ENCODE peak calls at places on chromosomes 1 and 21, in eight cellular contexts. B, I, D, W, K, V, E and S are unnamed samples.

GRCh38 chr1:248361111-248361715 is at the start of gene OR2T4:
- DNase-seq in W (no peak), I (no peak), B (no peak), K (no peak), D (no peak), V (no peak), E (no peak), S (no peak)

GRCh38 chr1:63326106-63326472 is 3.7 kb downstream of the FOXD3 start:
- DNase-seq in W (no peak), V (no peak), E (no peak), I (no peak), K (no peak), B (no peak), D (no peak), S (no peak)

GRCh38 chr1:21933397-21934248 is 3.5 kb downstream of the HSPG2 start:
- DNase-seq in E (peak), K (no peak), W (peak), I (peak), B (peak), V (peak), D (no peak), S (no peak)

GRCh38 chr1:84387480-84388163 is 10.7 kb upstream of the DNASE2B start:
- DNase-seq in B (no peak), V (no peak), K (no peak), D (no peak), I (peak), E (no peak), W (no peak), S (no peak)

GRCh38 chr1:201624741-201625646 is 86.1 kb downstream of the NAV1 start:
- DNase-seq in V (no peak), I (peak), B (peak), E (no peak), W (no peak), K (no peak), D (no peak), S (no peak)

GRCh38 chr1:2554621-2555387 is 1.4 kb upstream of the TNFRSF14 start:
- DNase-seq in B (no peak), E (peak), D (peak), K (no peak), W (no peak), I (peak), V (no peak), S (no peak)

GRCh38 chr1:218874313-218874712 is 299.4 kb upstream of the LYPLAL1 start:
- DNase-seq in W (no peak), E (no peak), I (peak), K (no peak), V (no peak), B (peak), D (no peak), S (no peak)

GRCh38 chr1:1357871-1358432 is 403 bp downstream of the MXRA8 start:
- DNase-seq in E (no peak), W (peak), V (no peak), K (no peak), I (no peak), D (no peak), B (peak), S (no peak)

GRCh38 chr1:85495556-85495955 is 30.6 kb upstream of the DDAH1 start:
- DNase-seq in W (no peak), E (peak), I (peak), K (no peak), D (no peak), B (no peak), V (peak), S (no peak)

GRCh38 chr21:44925027-44925755 is 4.5 kb upstream of the ITGB2 start:
- DNase-seq in W (no peak), B (peak), I (peak), V (peak), K (no peak), E (no peak), D (no peak), S (no peak)

GRCh38 chr1:64894438-64895196 is 71.7 kb downstream of the JAK1 start:
- DNase-seq in W (no peak), D (no peak), E (no peak), B (no peak), K (no peak), V (no peak), I (peak), S (no peak)

GRCh38 chr1:30358510-30358909 is 364.9 kb downstream of the MATN1 start:
- DNase-seq in D (no peak), I (no peak), K (no peak), V (no peak), B (no peak), W (no peak), E (no peak), S (no peak)

GRCh38 chr1:171642197-171642596 is 10.3 kb downstream of the MYOC start:
- DNase-seq in V (no peak), K (no peak), D (no peak), W (no peak), B (no peak), E (no peak), I (no peak), S (no peak)

GRCh38 chr1:45945426-45945825 is 142.0 kb downstream of the MAST2 start:
- DNase-seq in W (no peak), B (peak), I (peak), V (no peak), D (no peak), K (no peak), E (no peak), S (no peak)

GRCh38 chr1:17919525-17920439 is 164.6 kb downstream of the ACTL8 start:
- DNase-seq in V (no peak), I (peak), D (no peak), B (peak), E (no peak), W (no peak), K (no peak), S (peak)

GRCh38 chr1:43821471-43821870 is 112.1 kb upstream of the ARTN start:
- DNase-seq in B (no peak), I (peak), V (no peak), W (no peak), E (no peak), K (no peak), D (no peak), S (no peak)

GRCh38 chr21:45054162-45054926 is 20.0 kb upstream of the ADARB1 start:
- DNase-seq in W (no peak), E (no peak), I (no peak), B (no peak), D (no peak), K (no peak), V (no peak), S (no peak)

GRCh38 chr1:197080323-197080722 is 13.3 kb upstream of the F13B start:
- DNase-seq in E (no peak), W (no peak), D (no peak), K (no peak), V (no peak), I (no peak), B (no peak), S (no peak)

GRCh38 chr1:182664281-182664680 is 20.1 kb downstream of the RGS8 start:
- DNase-seq in I (no peak), V (no peak), D (no peak), E (no peak), K (no peak), W (no peak), B (no peak), S (no peak)

GRCh38 chr1:148318123-148318899 is 164.8 kb downstream of the PPIAL4G start:
- DNase-seq in K (no peak), B (peak), V (peak), W (peak), I (no peak), D (peak), E (peak), S (no peak)
- H3K4me3 ChIP-seq in K (peak), B (no peak), V (peak), W (peak), I (no peak), D (peak), E (no peak), S (no peak)

DNA sequence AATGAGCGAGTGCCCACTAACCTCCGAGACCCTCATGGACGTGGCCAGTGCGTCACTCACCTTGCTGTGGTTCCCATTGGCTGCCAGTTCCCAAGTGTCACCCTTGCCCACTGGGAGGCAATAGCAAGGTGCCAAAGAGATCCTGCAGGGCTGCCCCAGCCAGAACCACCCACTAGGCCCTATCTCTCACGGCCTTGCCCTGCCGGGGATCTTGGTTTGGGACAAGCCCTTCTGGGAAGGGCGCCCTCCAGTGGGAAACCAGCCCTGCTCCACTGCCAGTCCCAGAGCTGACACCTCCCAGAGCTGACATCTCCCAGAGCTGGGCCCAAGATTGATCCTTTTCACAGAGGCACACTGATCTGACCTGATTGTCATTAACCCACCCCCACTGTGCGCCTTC is 2.1 kb upstream of the SELENON start:
- DNase-seq in K (no peak), B (peak), W (peak), V (no peak), E (no peak), I (peak), D (no peak), S (no peak)
- TF ChIP-seq CTCF in K (no peak), B (peak), W (peak), V (peak), E (peak), I (peak), D (no peak), S (peak)

GRCh38 chr1:20250346-20250989 is 40.2 kb upstream of the VWA5B1 start:
- DNase-seq in V (no peak), B (peak), E (peak), K (no peak), I (peak), D (no peak), W (peak), S (no peak)
- H3K4me3 ChIP-seq in V (no peak), B (no peak), E (no peak), K (no peak), I (peak), D (no peak), W (no peak), S (no peak)

DNA sequence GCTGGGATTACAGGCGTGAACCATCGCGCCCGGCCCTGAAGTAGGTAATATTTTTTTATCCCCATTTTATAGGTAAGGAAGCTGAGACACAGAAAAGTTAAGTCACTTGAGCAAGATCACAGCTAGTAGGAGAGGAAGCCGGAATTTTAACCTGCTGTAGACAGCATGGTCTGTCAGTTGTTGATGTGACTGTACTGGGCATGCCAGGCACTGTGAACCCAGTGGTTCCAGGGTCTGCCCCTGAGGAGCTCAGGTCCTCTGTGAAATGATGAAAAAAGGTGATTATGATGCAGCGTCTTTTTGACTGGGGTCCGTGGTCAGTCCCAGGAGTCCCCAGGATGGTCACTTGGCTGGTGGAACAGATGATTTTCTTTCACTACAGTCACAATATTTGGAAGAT is 16.7 kb upstream of the FABP3 start:
- DNase-seq in E (no peak), V (no peak), W (no peak), D (no peak), K (no peak), B (no peak), I (no peak), S (no peak)
- TF ChIP-seq CTCF in E (no peak), V (no peak), W (no peak), D (no peak), K (no peak), B (no peak), I (no peak), S (no peak)

GRCh38 chr1:25096307-25097150 is 135.8 kb downstream of the SYF2 start:
- DNase-seq in E (no peak), K (no peak), I (no peak), B (no peak), V (no peak), W (no peak), D (no peak), S (no peak)

GRCh38 chr1:25100151-25100841 is 132.0 kb downstream of the SYF2 start:
- DNase-seq in V (no peak), K (no peak), E (no peak), W (no peak), B (no peak), D (no peak), I (no peak), S (no peak)

GRCh38 chr1:25099343-25099951 is 132.9 kb downstream of the SYF2 start:
- DNase-seq in D (peak), W (no peak), E (peak), I (no peak), K (no peak), V (no peak), B (no peak), S (no peak)

GRCh38 chr1:25095635-25096200 is 136.6 kb downstream of the SYF2 start:
- DNase-seq in D (peak), B (no peak), W (no peak), I (no peak), E (no peak), K (no peak), V (no peak), S (no peak)

GRCh38 chr1:25098717-25099116 is 133.6 kb downstream of the SYF2 start:
- DNase-seq in V (no peak), B (no peak), K (no peak), W (no peak), I (no peak), E (no peak), D (no peak), S (no peak)
- H3K4me3 ChIP-seq in V (no peak), B (no peak), K (no peak), W (no peak), I (no peak), E (no peak), D (peak), S (no peak)

GRCh38 chr1:109567823-109568222 is 19.4 kb downstream of the GNAI3 start:
- DNase-seq in D (no peak), I (no peak), E (no peak), B (no peak), V (no peak), K (no peak), W (no peak), S (no peak)
- TF ChIP-seq CTCF in D (no peak), I (no peak), E (no peak), B (no peak), V (no peak), K (no peak), W (no peak), S (no peak)